ENCODE peak calls at places on chromosome 9, in five cellular contexts. One of them, this sample, is unnamed.

GRCh38 chr9:96217756-96218693 is 84.0 kb downstream of the HSD17B3 start:
- DNase-seq in naive B cell: peak; percentile 46
- DNase-seq in T-helper 17 cell: peak; percentile 70
- DNase-seq in GM19239: peak; percentile 89
- DNase-seq in NCI-H1092 treated with DMSO at 0.1 percent for 48 hours: peak; percentile 84
- DNase-seq in this sample: no peak

GRCh38 chr9:129237195-129237611 is 59.1 kb upstream of the IER5L start:
- DNase-seq in T-helper 17 cell: no peak
- DNase-seq in naive B cell: no peak
- DNase-seq in NCI-H1092 treated with DMSO at 0.1 percent for 48 hours: no peak
- DNase-seq in GM19239: no peak
- DNase-seq in this sample: no peak

GRCh38 chr9:114025196-114025753 is 52.8 kb downstream of the AMBP start:
- DNase-seq in GM19239: no peak
- DNase-seq in T-helper 17 cell: no peak
- DNase-seq in NCI-H1092 treated with DMSO at 0.1 percent for 48 hours: no peak
- DNase-seq in naive B cell: no peak
- DNase-seq in this sample: no peak

GRCh38 chr9:133782157-133783130 is 44.3 kb upstream of the SARDH start:
- DNase-seq in T-helper 17 cell: peak; percentile 64
- DNase-seq in naive B cell: peak; percentile 73
- DNase-seq in GM19239: peak; percentile 80
- DNase-seq in NCI-H1092 treated with DMSO at 0.1 percent for 48 hours: peak; percentile 48
- DNase-seq in this sample: peak; percentile 48

GRCh38 chr9:116178481-116179211 is 25.1 kb downstream of the PAPPA start:
- DNase-seq in NCI-H1092 treated with DMSO at 0.1 percent for 48 hours: no peak
- DNase-seq in T-helper 17 cell: no peak
- DNase-seq in GM19239: no peak
- DNase-seq in naive B cell: no peak
- DNase-seq in this sample: no peak

GRCh38 chr9:75186767-75187380 is 98.6 kb downstream of the OSTF1 start:
- DNase-seq in naive B cell: no peak
- DNase-seq in T-helper 17 cell: no peak
- DNase-seq in NCI-H1092 treated with DMSO at 0.1 percent for 48 hours: no peak
- DNase-seq in GM19239: no peak
- DNase-seq in this sample: no peak

GRCh38 chr9:128771094-128771721 is 519 bp downstream of the ZER1 start:
- DNase-seq in T-helper 17 cell: peak; percentile 10
- DNase-seq in naive B cell: peak; percentile 19
- DNase-seq in NCI-H1092 treated with DMSO at 0.1 percent for 48 hours: no peak
- DNase-seq in GM19239: no peak
- DNase-seq in this sample: no peak

GRCh38 chr9:97868859-97869258 is 15.8 kb downstream of the FOXE1 start:
- DNase-seq in NCI-H1092 treated with DMSO at 0.1 percent for 48 hours: no peak
- DNase-seq in GM19239: no peak
- DNase-seq in T-helper 17 cell: no peak
- DNase-seq in naive B cell: no peak
- DNase-seq in this sample: no peak

GRCh38 chr9:101601904-101602765 is 7.4 kb upstream of the PPP3R2 start:
- DNase-seq in GM19239: peak; percentile 16
- DNase-seq in NCI-H1092 treated with DMSO at 0.1 percent for 48 hours: peak; percentile 71
- DNase-seq in T-helper 17 cell: no peak
- DNase-seq in naive B cell: peak; percentile 12
- DNase-seq in this sample: peak; percentile 31

GRCh38 chr9:72540348-72540873 is 19.0 kb downstream of the TMC1 start:
- DNase-seq in naive B cell: no peak
- DNase-seq in GM19239: no peak
- DNase-seq in T-helper 17 cell: no peak
- DNase-seq in NCI-H1092 treated with DMSO at 0.1 percent for 48 hours: no peak
- DNase-seq in this sample: no peak

GRCh38 chr9:107489144-107489673 is 360 bp downstream of the KLF4 start:
- DNase-seq in GM19239: no peak
- DNase-seq in T-helper 17 cell: no peak
- DNase-seq in naive B cell: no peak
- DNase-seq in NCI-H1092 treated with DMSO at 0.1 percent for 48 hours: peak; percentile 53
- DNase-seq in this sample: no peak

GRCh38 chr9:126151031-126151670 is 175.5 kb upstream of the MVB12B start:
- DNase-seq in NCI-H1092 treated with DMSO at 0.1 percent for 48 hours: peak; percentile 97
- DNase-seq in GM19239: no peak
- DNase-seq in naive B cell: no peak
- DNase-seq in T-helper 17 cell: no peak
- DNase-seq in this sample: no peak

GRCh38 chr9:100689635-100690034 is 111.8 kb downstream of the CAVIN4 start:
- DNase-seq in T-helper 17 cell: no peak
- DNase-seq in naive B cell: no peak
- DNase-seq in NCI-H1092 treated with DMSO at 0.1 percent for 48 hours: no peak
- DNase-seq in GM19239: no peak
- DNase-seq in this sample: no peak

GRCh38 chr9:3032898-3033297 is 189.0 kb upstream of the PUM3 start:
- DNase-seq in T-helper 17 cell: no peak
- DNase-seq in naive B cell: no peak
- DNase-seq in GM19239: no peak
- DNase-seq in NCI-H1092 treated with DMSO at 0.1 percent for 48 hours: no peak
- DNase-seq in this sample: no peak

GRCh38 chr9:127524373-127524772 is 73.1 kb downstream of the LRSAM1 start:
- DNase-seq in GM19239: no peak
- DNase-seq in NCI-H1092 treated with DMSO at 0.1 percent for 48 hours: no peak
- DNase-seq in naive B cell: no peak
- DNase-seq in T-helper 17 cell: no peak
- DNase-seq in this sample: no peak